ENCODE peak calls at places on chromosomes 13 and 19, in seven cellular contexts. P is PC-3, U is kidney epithelial cell, M is cardiac fibroblast, S is fibroblast of villous mesenchyme, F is uterus, O is mucosa of descending colon. D is an unnamed sample.

GRCh38 chr19:22600690-22601648 is 33.2 kb upstream of the ZNF492 start:
- DNase-seq in P (no peak), U (no peak), M (no peak), S (no peak), F (no peak), O (no peak), D (no peak)

GRCh38 chr19:44808463-44809371 is at the start of gene BCAM:
- DNase-seq in P (peak; percentile 58), U (no peak), M (peak; percentile 85), S (peak; percentile 72), F (peak; percentile 82), O (peak; percentile 75), D (peak; percentile 50)

GRCh38 chr13:96338030-96338429 is 248.1 kb downstream of the HS6ST3 start:
- DNase-seq in P (no peak), U (no peak), M (no peak), S (no peak), F (no peak), O (no peak), D (no peak)

GRCh38 chr13:106143392-106143791 is 392.1 kb downstream of the EFNB2 start:
- DNase-seq in P (peak; percentile 65), U (no peak), M (no peak), S (peak; percentile 77), F (no peak), O (no peak), D (peak; percentile 42)

GRCh38 chr13:42333613-42334328 is 61.8 kb downstream of the AKAP11 start:
- DNase-seq in P (peak; percentile 62), U (peak; percentile 4), M (peak; percentile 71), S (peak; percentile 61), F (no peak), O (peak; percentile 24), D (peak; percentile 65)

GRCh38 chr19:964761-965694 is 19.1 kb upstream of the WDR18 start:
- DNase-seq in P (peak; percentile 27), U (no peak), M (no peak), S (no peak), F (no peak), O (no peak), D (peak; percentile 47)

GRCh38 chr13:44158055-44158655 is 215.5 kb upstream of the SERP2 start:
- DNase-seq in P (no peak), U (no peak), M (no peak), S (no peak), F (no peak), O (no peak), D (no peak)

GRCh38 chr19:2149980-2150793 is 1.2 kb downstream of the AP3D1 start:
- DNase-seq in P (peak; percentile 11), U (no peak), M (peak; percentile 16), S (peak; percentile 34), F (no peak), O (peak; percentile 60), D (no peak)

GRCh38 chr13:31172001-31172400 is 10.3 kb upstream of the HSPH1 start:
- DNase-seq in P (peak; percentile 65), U (no peak), M (peak; percentile 80), S (peak; percentile 27), F (no peak), O (no peak), D (peak; percentile 45)

GRCh38 chr19:42290523-42291436 is 11.2 kb upstream of the PRR19 start:
- DNase-seq in P (no peak), U (no peak), M (no peak), S (no peak), F (no peak), O (peak; percentile 56), D (no peak)

GRCh38 chr19:54448037-54448773 is 794 bp upstream of the LENG8 start:
- DNase-seq in P (peak; percentile 54), U (no peak), M (peak; percentile 74), S (peak; percentile 76), F (peak; percentile 53), O (peak; percentile 70), D (peak; percentile 62)

GRCh38 chr13:73870970-73871935 is 263.0 kb downstream of the KLF12 start:
- DNase-seq in P (no peak), U (peak; percentile 34), M (peak; percentile 90), S (peak; percentile 80), F (no peak), O (no peak), D (peak; percentile 89)

GRCh38 chr13:50651916-50652315 is 191.6 kb downstream of the DLEU7 start:
- DNase-seq in P (no peak), U (no peak), M (no peak), S (no peak), F (no peak), O (no peak), D (no peak)

GRCh38 chr19:17605117-17605516 is 49.7 kb downstream of the COLGALT1 start:
- DNase-seq in P (no peak), U (no peak), M (no peak), S (no peak), F (no peak), O (no peak), D (no peak)

GRCh38 chr13:32056316-32056715 is 24.7 kb downstream of the FRY start:
- DNase-seq in P (peak; percentile 33), U (no peak), M (no peak), S (no peak), F (no peak), O (no peak), D (no peak)

GRCh38 chr19:48190288-48191284 is 20.1 kb downstream of the ZSWIM9 start:
- DNase-seq in P (peak; percentile 97), U (peak; percentile 56), M (peak; percentile 40), S (no peak), F (no peak), O (no peak), D (peak; percentile 82)
- TF ChIP-seq CTCF in P (peak; percentile 62), U (peak; percentile 29), M (no peak), S (no peak), F (no peak), O (no peak), D (no peak)

GRCh38 chr13:39373108-39373507 is 229.9 kb downstream of the LHFPL6 start:
- DNase-seq in P (no peak), U (no peak), M (no peak), S (no peak), F (no peak), O (no peak), D (no peak)

GRCh38 chr13:39369161-39369890 is 233.7 kb downstream of the LHFPL6 start:
- DNase-seq in P (no peak), U (no peak), M (no peak), S (no peak), F (no peak), O (no peak), D (no peak)

GRCh38 chr13:39370554-39370953 is 232.4 kb downstream of the LHFPL6 start:
- DNase-seq in P (no peak), U (no peak), M (no peak), S (peak; percentile 38), F (peak; percentile 49), O (no peak), D (peak; percentile 36)

GRCh38 chr13:39365879-39366278 is 237.1 kb downstream of the LHFPL6 start:
- DNase-seq in P (no peak), U (no peak), M (no peak), S (no peak), F (no peak), O (no peak), D (peak; percentile 18)

DNA sequence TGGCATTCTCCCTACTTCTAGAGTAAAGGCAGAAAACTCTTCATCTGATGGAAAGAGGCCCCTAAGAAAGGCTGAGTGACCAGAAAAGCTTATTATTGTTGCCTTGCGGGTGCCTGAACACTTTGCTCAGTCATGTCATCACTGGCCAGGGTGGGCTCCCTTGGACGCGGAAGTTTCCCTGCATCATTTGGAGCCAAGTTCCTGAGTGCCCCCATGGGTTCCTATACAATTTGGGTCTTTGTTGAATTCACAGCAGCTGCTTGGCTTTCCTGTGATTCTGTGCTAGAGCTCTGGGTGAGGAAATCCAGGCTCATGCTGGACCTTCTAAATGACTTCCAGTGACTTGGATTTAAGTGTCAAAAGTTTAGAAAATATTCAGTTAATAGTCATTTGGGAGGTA is 232.9 kb downstream of the LHFPL6 start:
- DNase-seq in P (no peak), U (no peak), M (no peak), S (no peak), F (no peak), O (no peak), D (no peak)
- H3K4me3 ChIP-seq in P (no peak overlapping the region), U (no peak overlapping the region), M (no peak overlapping the region), S (no peak overlapping the region), F (no peak overlapping the region), O (no peak overlapping the region), D (no peak overlapping the region)

GRCh38 chr19:31546561-31546960 is 197.3 kb upstream of the TSHZ3 start:
- DNase-seq in P (no peak), U (no peak), M (no peak), S (no peak), F (no peak), O (no peak), D (no peak)

GRCh38 chr19:31545766-31546165 is 196.5 kb upstream of the TSHZ3 start:
- DNase-seq in P (no peak), U (no peak), M (no peak), S (no peak), F (no peak), O (no peak), D (no peak)

GRCh38 chr19:31553844-31554215 is 204.6 kb upstream of the TSHZ3 start:
- DNase-seq in P (no peak), U (no peak), M (no peak), S (peak; percentile 11), F (no peak), O (peak; percentile 31), D (no peak)

GRCh38 chr19:31553112-31553843 is 204.0 kb upstream of the TSHZ3 start:
- DNase-seq in P (peak; percentile 6), U (no peak), M (no peak), S (no peak), F (no peak), O (no peak), D (no peak)

DNA sequence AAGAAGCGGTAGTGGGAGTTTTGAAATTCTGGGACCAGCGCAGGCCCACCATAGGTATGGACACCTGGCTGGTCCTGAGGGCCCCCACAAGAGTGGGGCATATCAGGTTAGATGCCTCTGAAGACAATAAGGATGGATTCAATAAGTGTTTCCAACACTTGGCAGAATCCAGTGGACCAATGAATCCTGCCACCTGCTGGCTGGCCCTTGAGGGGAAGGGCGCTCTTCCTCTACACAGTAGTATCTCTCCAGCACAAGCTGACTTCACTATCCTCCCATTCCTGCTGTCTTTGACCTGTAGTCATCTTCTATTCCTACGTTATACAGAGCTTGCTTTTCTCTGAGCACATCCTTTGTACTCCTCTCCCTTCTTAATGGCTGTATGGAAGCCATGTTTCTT is 199.7 kb upstream of the TSHZ3 start:
- DNase-seq in P (no peak), U (no peak), M (peak; percentile 61), S (peak; percentile 60), F (no peak), O (peak; percentile 32), D (peak; percentile 54)
- TF ChIP-seq CTCF in P (peak; percentile 21), U (peak; percentile 37), M (peak; percentile 78), S (peak; percentile 68), F (peak; percentile 27), O (no peak), D (peak; percentile 73)

DNA sequence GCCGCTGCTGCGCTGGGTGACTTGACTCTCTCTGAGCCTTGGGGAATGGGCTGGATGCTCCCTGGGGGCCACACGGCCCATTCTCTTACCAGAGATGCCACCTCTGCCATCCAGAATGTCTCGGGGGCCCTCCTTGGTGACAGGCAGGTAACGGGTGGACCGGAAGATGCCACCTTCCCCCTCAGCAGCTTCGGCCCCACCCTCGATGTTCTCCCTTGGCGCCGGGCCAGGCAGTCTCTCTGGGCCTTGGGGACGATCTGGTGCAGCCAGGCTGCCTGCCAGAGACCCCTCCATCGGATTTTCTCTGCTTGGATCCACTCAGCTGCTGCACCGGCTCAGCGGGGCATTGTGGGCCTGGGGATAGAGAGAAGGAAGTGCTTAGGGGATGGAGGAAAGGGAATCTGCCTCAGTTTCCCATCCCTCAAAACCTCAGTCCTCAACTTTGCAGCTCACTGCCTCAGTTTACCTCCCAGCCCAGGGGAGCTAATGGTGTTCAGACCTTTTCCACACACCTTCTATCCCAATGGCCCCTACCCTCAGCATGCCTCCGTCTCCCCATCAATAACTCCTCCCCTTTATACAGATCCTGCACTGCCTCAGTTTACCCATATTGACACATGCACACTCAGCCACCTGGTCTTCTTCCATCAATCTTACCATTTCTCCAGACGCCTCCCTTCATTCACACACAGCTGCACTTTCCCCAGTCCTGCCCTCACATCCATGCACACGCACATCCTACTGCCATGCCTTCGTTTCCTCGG is 1.6 kb downstream of the WIZ start:
- DNase-seq in P (no peak), U (no peak), M (no peak), S (no peak), F (no peak), O (no peak), D (no peak)
- H3K4me3 ChIP-seq in P (no peak overlapping the region), U (no peak overlapping the region), M (no peak overlapping the region), S (peak overlapping the region; percentile 74), F (no peak overlapping the region), O (no peak overlapping the region), D (no peak overlapping the region)

D was measured in fibroblast of mammary gland.